ENCODE peak calls at places on chromosomes 5 and 9, in eight cellular contexts. V, L, M, Y, Q, A, N and T are unnamed samples.

GRCh38 chr9:32701321-32702022 is 66.0 kb upstream of the TAF1L start:
- DNase-seq in N (no peak), V (no peak), A (peak), M (no peak), Y (no peak), Q (peak), L (no peak), T (no peak)

GRCh38 chr5:124952566-124952965 is 206.1 kb upstream of the ZNF608 start:
- DNase-seq in Q (no peak), A (no peak), M (no peak), Y (no peak), V (peak), L (no peak), N (no peak), T (no peak)

GRCh38 chr9:30507166-30507565 is 1877.3 kb upstream of the ACO1 start:
- DNase-seq in L (no peak), V (no peak), Q (no peak), A (no peak), Y (no peak), M (no peak), N (no peak), T (no peak)

GRCh38 chr9:134128727-134129679 is 6.9 kb upstream of the WDR5 start:
- DNase-seq in N (no peak), L (peak), M (no peak), V (no peak), A (no peak), Q (peak), Y (no peak), T (no peak)

GRCh38 chr5:80213467-80213866 is 42.4 kb downstream of the SERINC5 start:
- DNase-seq in M (no peak), N (no peak), L (no peak), V (no peak), Y (no peak), Q (no peak), A (no peak), T (no peak)

GRCh38 chr9:101162231-101162630 is 133.7 kb downstream of the PLPPR1 start:
- DNase-seq in L (no peak), Y (no peak), Q (no peak), A (no peak), N (no peak), M (no peak), V (no peak), T (no peak)

GRCh38 chr5:122187426-122187825 is 58.1 kb downstream of the ZNF474 start:
- DNase-seq in M (no peak), V (no peak), Y (no peak), Q (peak), N (no peak), L (peak), A (peak), T (no peak)

GRCh38 chr9:94922691-94923107 is 196.2 kb downstream of the AOPEP start:
- DNase-seq in Q (no peak), M (no peak), A (no peak), V (no peak), N (no peak), L (peak), Y (no peak), T (no peak)

GRCh38 chr5:59182722-59183121 is 599.8 kb downstream of the RAB3C start:
- DNase-seq in V (no peak), Y (no peak), N (no peak), L (no peak), Q (no peak), M (no peak), A (no peak), T (no peak)

GRCh38 chr5:147393866-147394265 is 116.0 kb downstream of the DPYSL3 start:
- DNase-seq in Q (no peak), N (peak), V (no peak), M (no peak), A (no peak), Y (no peak), L (no peak), T (no peak)

GRCh38 chr5:96691503-96692303 is 29.5 kb downstream of the CAST start:
- DNase-seq in A (no peak), Y (no peak), M (no peak), L (peak), V (no peak), N (no peak), Q (peak), T (peak)

GRCh38 chr9:79089054-79089560 is 482.7 kb upstream of the TLE4 start:
- DNase-seq in M (no peak), N (no peak), A (peak), V (no peak), Q (no peak), Y (no peak), L (no peak), T (no peak)